ENCODE peak calls at places on chromosomes 11 and 22, in five cellular contexts. A, X, J, U and O are unnamed samples.

GRCh38 chr11:72840780-72841179 is 26.6 kb downstream of the ATG16L2 start:
- DNase-seq in A (no peak), X (no peak), J (no peak), U (peak), O (no peak)

GRCh38 chr11:61626580-61627380 is 45.9 kb upstream of the SYT7 start:
- DNase-seq in A (peak), X (no peak), J (no peak), U (peak), O (no peak)

GRCh38 chr11:103586756-103587155 is 449.7 kb upstream of the DDI1 start:
- DNase-seq in A (no peak), X (no peak), J (no peak), U (no peak), O (no peak)

GRCh38 chr22:27247691-27248434 is 553.7 kb downstream of the MN1 start:
- DNase-seq in A (no peak), X (no peak), J (no peak), U (no peak), O (no peak)

GRCh38 chr11:2518112-2518982 is 73.5 kb downstream of the KCNQ1 start:
- DNase-seq in A (peak), X (no peak), J (no peak), U (no peak), O (no peak)

GRCh38 chr22:40975346-40975745 is 24.2 kb downstream of the RBX1 start:
- DNase-seq in A (no peak), X (no peak), J (no peak), U (no peak), O (no peak)

GRCh38 chr11:61927501-61927900 is 10.1 kb upstream of the RAB3IL1 start:
- DNase-seq in A (no peak), X (no peak), J (no peak), U (peak), O (no peak)

GRCh38 chr11:70834277-70834940 is 418.0 kb downstream of the SHANK2 start:
- DNase-seq in A (no peak), X (no peak), J (no peak), U (no peak), O (no peak)

GRCh38 chr22:31094741-31095140 is 12.6 kb downstream of the SELENOM start:
- DNase-seq in A (no peak), X (no peak), J (no peak), U (no peak), O (no peak)

GRCh38 chr11:128448487-128448886 is 138.9 kb downstream of the ETS1 start:
- DNase-seq in A (no peak), X (no peak), J (peak), U (peak), O (no peak)

GRCh38 chr11:8574798-8575197 is 19.2 kb downstream of the STK33 start:
- DNase-seq in A (no peak), X (no peak), J (no peak), U (no peak), O (no peak)

GRCh38 chr11:8577791-8578581 is 16.0 kb downstream of the STK33 start:
- DNase-seq in A (no peak), X (no peak), J (no peak), U (no peak), O (no peak)

GRCh38 chr11:8573750-8574149 is 20.3 kb downstream of the STK33 start:
- DNase-seq in A (no peak), X (no peak), J (no peak), U (no peak), O (no peak)
- H3K27ac ChIP-seq in A (no peak), X (no peak), J (no peak), U (no peak), O (no peak)

GRCh38 chr22:44929348-44930015 is 80.3 kb downstream of the PHF21B start:
- DNase-seq in A (no peak), X (no peak), J (no peak), U (no peak), O (no peak)
- H3K27ac ChIP-seq in A (no peak), X (no peak), J (no peak), U (no peak), O (no peak)

GRCh38 chr11:75873417-75874148 is 58.6 kb downstream of the UVRAG start:
- DNase-seq in A (no peak), X (peak), J (no peak), U (no peak), O (no peak)
- H3K27ac ChIP-seq in A (no peak), X (peak), J (no peak), U (no peak), O (peak)

GRCh38 chr22:43400449-43400848 is 11.4 kb upstream of the MPPED1 start:
- DNase-seq in A (no peak), X (no peak), J (no peak), U (no peak), O (no peak)

GRCh38 chr22:43402128-43402527 is 9.7 kb upstream of the MPPED1 start:
- DNase-seq in A (no peak), X (no peak), J (no peak), U (no peak), O (no peak)

GRCh38 chr22:43401661-43402060 is 10.2 kb upstream of the MPPED1 start:
- DNase-seq in A (no peak), X (no peak), J (no peak), U (no peak), O (no peak)

GRCh38 chr22:43399980-43400358 is 11.8 kb upstream of the MPPED1 start:
- DNase-seq in A (no peak), X (no peak), J (no peak), U (no peak), O (no peak)

DNA sequence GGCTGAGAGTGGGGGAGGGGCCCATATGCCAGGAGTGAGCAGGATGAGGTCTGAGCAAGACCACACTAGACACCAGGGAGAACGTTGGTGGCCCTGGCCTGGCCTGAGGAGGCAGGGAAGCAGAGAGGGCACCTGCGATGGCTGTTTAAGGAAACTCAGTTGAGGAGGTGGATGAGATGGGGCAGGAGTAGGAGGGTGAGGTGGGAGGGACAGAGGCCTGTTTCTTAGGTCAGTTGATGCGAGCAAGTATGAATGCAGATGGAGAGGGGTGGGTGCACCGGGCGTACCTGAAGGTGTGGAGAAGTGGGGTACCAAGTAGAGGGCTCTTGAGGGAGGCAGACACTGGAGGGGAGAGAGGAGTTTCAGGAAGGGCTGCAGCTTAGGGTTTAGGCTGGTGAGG is 10.6 kb upstream of the MPPED1 start:
- DNase-seq in A (no peak), X (no peak), J (no peak), U (no peak), O (no peak)
- H3K27ac ChIP-seq in A (no peak), X (no peak), J (no peak), U (no peak), O (no peak)

GRCh38 chr11:35304900-35305299 is 114.5 kb downstream of the SLC1A2 start:
- DNase-seq in A (no peak), X (no peak), J (no peak), U (no peak), O (no peak)
- H3K27ac ChIP-seq in A (no peak), X (no peak), J (no peak), U (no peak), O (no peak)

DNA sequence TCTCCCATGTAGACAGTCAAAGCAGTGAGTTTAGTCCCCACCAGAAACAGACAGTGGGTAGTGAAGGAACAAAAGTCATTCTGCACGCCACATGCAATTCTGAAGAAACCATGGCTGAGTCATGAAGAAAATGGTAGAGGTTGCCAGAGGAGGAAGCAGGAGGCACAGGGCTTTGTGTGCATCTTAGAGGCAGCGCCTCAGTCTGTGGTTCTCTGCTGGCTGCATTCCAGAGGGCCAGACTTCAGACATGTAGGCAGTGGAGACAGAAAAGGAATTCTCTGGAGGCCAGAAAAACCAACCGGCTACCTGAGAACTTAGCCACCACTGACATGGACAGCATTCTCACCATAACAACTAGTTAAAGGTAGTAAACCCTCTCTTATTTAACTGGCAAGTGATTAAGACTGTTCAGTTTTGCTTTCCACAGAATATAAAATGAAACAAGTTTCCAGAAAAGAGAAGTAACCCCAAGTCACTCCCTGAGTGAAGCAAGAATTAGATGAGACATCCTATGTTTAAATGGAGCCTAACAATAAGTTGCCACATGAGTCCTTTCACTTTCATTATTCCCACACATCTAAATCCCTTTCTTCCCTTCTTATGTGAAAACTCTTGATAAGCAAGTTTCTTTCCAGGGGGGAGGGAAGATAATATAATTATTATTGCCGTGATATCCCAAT is 556.1 kb downstream of the SOX6 start:
- DNase-seq in A (no peak), X (no peak), J (no peak), U (peak), O (peak)
- H3K27ac ChIP-seq in A (no peak), X (no peak), J (no peak), U (peak), O (no peak)

GRCh38 chr11:78132475-78132874 is 7.0 kb downstream of the ALG8 start:
- DNase-seq in A (no peak), X (no peak), J (no peak), U (no peak), O (no peak)
- H3K27ac ChIP-seq in A (no peak), X (no peak), J (no peak), U (no peak), O (no peak)

GRCh38 chr11:46210133-46210636 is 67.3 kb upstream of the CREB3L1 start:
- DNase-seq in A (peak), X (peak), J (no peak), U (peak), O (no peak)
- H3K27ac ChIP-seq in A (no peak), X (no peak), J (no peak), U (no peak), O (no peak)

GRCh38 chr22:21918466-21919185 is 34.0 kb downstream of the PPM1F start:
- DNase-seq in A (no peak), X (no peak), J (no peak), U (no peak), O (no peak)

GRCh38 chr22:21921184-21921721 is 31.4 kb downstream of the PPM1F start:
- DNase-seq in A (no peak), X (no peak), J (no peak), U (no peak), O (no peak)

GRCh38 chr22:21920341-21921183 is 32.1 kb downstream of the PPM1F start:
- DNase-seq in A (no peak), X (no peak), J (no peak), U (no peak), O (no peak)

GRCh38 chr22:21917959-21918261 is 34.7 kb downstream of the PPM1F start:
- DNase-seq in A (no peak), X (no peak), J (no peak), U (no peak), O (no peak)

DNA sequence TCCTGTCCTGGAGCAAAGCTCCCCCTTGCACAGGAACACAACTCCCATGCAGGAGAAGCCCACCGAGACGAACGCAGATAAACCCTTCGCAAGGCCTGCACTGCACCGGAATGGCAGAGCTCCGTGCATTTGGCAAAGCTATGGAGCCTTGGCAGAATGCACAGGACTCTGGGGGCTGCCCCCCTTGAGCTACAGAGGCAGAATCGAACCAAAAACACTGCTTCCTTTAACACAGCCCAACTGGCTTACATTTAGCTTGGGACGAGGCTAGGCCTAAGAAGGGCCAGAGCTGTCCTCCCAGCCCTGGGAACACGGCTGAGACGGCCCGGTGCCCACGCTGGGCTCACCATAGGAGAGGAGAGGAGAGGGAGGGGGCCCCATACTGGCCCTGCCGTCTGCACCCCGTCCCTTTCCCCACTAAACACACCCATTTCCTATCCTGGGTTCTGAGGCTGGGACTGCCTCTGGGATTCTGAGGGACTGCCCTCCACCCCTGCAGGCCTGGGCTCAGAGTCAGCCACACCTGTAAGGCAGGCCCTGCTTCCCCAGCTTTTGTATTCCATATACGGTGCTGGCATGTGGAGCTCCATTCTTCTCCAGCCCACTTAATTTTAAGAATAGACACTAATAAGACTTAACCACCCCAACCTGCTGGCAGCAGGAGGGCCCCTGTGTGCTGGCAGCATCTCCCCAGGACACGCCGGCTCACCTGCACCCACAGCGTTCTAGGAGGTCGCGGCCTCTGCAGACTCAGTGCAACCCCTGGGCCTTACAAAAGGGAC is 32.9 kb downstream of the PPM1F start:
- DNase-seq in A (no peak), X (no peak), J (no peak), U (no peak), O (no peak)
- H3K27ac ChIP-seq in A (no peak), X (no peak), J (no peak), U (no peak), O (no peak)